ENCODE peak calls at places on chromosomes 13 and 19, in ten cellular contexts. T is SJSA1, V is esophagus muscularis mucosa, X is esophagus squamous epithelium, E is GM12865, K is cardiac muscle cell, F is AG10803, A is pancreas, I is GM23248, M is Peyer's patch. G is an unnamed sample.

GRCh38 chr19:12793290-12794195 is 2.3 kb downstream of the JUNB start:
- DNase-seq in T (peak), V (peak), X (peak), E (peak), K (peak), F (peak), A (peak), I (peak), M (peak), G (no peak)

GRCh38 chr19:16034958-16035560 is 41.2 kb upstream of the TPM4 start:
- DNase-seq in T (no peak), V (no peak), X (no peak), E (no peak), K (no peak), F (no peak), A (no peak), I (no peak), M (no peak), G (no peak)

GRCh38 chr13:101291216-101291615 is 125.1 kb downstream of the NALCN start:
- DNase-seq in T (no peak), V (no peak), X (no peak), E (no peak), K (no peak), F (peak), A (no peak), I (no peak), M (no peak), G (no peak)

GRCh38 chr13:42720116-42720857 is 61.1 kb upstream of the FAM216B start:
- DNase-seq in T (peak), V (no peak), X (no peak), E (peak), K (peak), F (peak), A (peak), I (peak), M (no peak), G (no peak)

GRCh38 chr19:13098291-13099072 is 4.2 kb downstream of the LYL1 start:
- DNase-seq in T (no peak), V (no peak), X (no peak), E (no peak), K (peak), F (peak), A (no peak), I (peak), M (peak), G (no peak)

GRCh38 chr19:16661480-16662034 is 618 bp downstream of the TMEM38A start:
- DNase-seq in T (no peak), V (no peak), X (no peak), E (peak), K (no peak), F (no peak), A (peak), I (peak), M (peak), G (peak)

GRCh38 chr19:35328851-35329285 is at the start of gene CD22:
- DNase-seq in T (no peak), V (no peak), X (no peak), E (peak), K (no peak), F (no peak), A (no peak), I (no peak), M (peak), G (no peak)

GRCh38 chr13:30132623-30133553 is 174.5 kb downstream of the KATNAL1 start:
- DNase-seq in T (peak), V (peak), X (peak), E (peak), K (peak), F (peak), A (peak), I (peak), M (peak), G (peak)

GRCh38 chr19:15316498-15316897 is 15.8 kb downstream of the BRD4 start:
- DNase-seq in T (no peak), V (no peak), X (no peak), E (peak), K (no peak), F (peak), A (no peak), I (peak), M (no peak), G (no peak)

GRCh38 chr19:4609878-4610511 is 29.3 kb upstream of the TNFAIP8L1 start:
- DNase-seq in T (no peak), V (no peak), X (no peak), E (no peak), K (no peak), F (no peak), A (no peak), I (no peak), M (no peak), G (no peak)

GRCh38 chr19:8151499-8152035 is 2.2 kb upstream of the FBN3 start:
- DNase-seq in T (no peak), V (no peak), X (no peak), E (no peak), K (no peak), F (no peak), A (no peak), I (no peak), M (no peak), G (no peak)

GRCh38 chr19:5520501-5520900 is 47.3 kb downstream of the TINCR start:
- DNase-seq in T (no peak), V (no peak), X (no peak), E (no peak), K (no peak), F (no peak), A (no peak), I (no peak), M (no peak), G (no peak)

DNA sequence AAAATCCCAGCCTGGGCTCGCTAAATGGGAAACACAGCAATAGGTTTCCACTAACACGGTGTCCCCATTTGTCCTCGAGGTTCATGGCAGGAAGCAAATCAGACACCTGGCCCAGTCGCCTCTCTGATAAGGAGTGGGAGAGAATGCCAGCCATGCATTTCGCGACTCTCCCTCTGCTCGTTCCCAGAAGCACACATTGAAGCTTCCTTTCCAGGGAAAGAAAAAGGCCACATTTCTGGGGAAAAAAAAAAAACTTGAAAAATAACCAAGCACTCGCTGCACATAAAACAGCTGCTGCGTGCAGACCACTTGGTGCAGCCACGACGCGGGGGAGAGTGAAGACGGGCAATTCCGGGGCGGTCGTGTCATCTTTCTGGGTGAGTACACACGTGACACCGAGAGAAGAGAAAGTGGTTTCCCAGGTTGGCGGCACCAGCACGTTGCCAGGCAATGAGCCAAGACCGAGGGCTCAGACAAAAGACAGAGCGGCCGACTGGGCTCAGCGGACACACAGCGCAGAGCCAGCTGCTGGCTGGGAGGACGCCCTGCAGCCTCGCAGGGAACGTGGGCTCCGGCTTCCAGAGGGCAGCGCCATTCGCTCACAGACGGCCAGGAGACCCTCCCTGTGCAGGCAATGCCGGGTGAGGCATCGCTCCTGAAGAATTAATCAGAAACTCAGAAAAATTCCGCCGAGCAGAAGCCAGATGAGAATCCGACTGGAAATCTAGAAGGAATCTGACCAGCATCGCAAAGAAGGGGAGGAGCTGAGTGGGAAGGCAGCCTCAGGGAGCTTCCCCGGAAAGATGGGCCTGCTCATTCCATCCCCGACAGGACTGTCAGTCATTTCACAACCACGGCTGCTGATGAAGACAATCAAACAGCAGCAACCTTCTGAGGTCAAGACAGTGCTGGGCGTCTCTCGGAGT is 83.2 kb upstream of the IRS2 start:
- DNase-seq in T (peak), V (peak), X (no peak), E (peak), K (peak), F (peak), A (peak), I (peak), M (no peak), G (no peak)
- H3K4me3 ChIP-seq in T (no peak), V (peak), X (peak), E (no peak), K (no peak), F (peak), A (peak), I (peak), M (peak), G (no peak)

GRCh38 chr13:36778083-36778671 is 40.8 kb upstream of the RFXAP start:
- DNase-seq in T (peak), V (no peak), X (no peak), E (peak), K (peak), F (peak), A (no peak), I (peak), M (no peak), G (no peak)
- H3K4me3 ChIP-seq in T (peak), V (no peak), X (no peak), E (no peak), K (no peak), F (peak), A (no peak), I (no peak), M (no peak), G (no peak)

GRCh38 chr19:40811478-40812341 is 12.7 kb downstream of the EGLN2 start:
- DNase-seq in T (no peak), V (no peak), X (no peak), E (no peak), K (no peak), F (no peak), A (no peak), I (no peak), M (peak), G (no peak)
- H3K4me3 ChIP-seq in T (no peak), V (peak), X (peak), E (peak), K (peak), F (peak), A (peak), I (peak), M (peak), G (no peak)

DNA sequence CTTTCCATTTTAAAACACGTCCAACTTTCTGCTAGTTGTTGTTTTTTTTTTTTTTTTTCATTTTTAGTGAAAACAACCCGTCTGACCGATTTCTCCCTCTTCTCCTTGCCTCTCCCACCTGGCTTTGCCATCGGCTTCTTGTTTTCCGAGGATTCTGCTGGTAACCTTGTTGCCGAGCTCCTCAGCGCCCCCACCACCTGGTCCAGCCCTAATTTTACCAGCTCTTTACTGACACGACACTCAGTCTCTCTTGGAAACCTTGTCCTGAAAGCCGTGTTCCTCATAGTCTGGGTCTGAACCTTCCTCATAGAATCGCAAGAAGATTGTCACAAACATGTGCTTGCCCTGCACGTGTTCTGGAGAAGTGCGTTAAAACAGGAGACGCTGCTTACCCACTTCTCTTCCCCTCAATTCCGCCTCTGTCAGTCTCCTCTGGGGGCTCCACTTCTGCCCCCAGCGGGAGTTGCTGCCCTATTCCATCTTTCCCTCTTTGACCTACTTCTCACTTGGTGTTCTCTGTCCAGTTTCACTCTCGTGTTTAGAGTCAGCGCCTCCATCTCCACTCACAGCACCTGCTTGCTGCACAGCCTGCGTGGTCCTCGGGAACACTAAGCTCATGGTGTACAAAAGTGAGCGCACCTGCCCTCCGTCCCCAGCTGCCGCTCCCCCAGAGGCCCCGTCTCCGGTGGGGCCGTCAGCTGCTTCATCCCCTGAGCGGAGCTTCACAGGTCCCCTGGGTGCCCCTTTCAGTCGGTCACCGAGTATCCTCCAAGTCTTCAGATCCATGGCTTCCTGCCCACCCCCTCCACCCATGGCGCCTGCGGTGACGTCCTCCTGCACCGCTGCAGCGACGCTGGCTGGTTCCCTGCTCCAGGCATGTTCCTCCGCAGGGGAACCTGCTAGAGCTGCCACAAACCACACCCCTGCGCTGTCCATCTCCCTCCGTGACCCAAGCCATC is 65.1 kb downstream of the TM9SF2 start:
- DNase-seq in T (peak), V (no peak), X (no peak), E (peak), K (no peak), F (no peak), A (no peak), I (no peak), M (no peak), G (no peak)
- H3K4me3 ChIP-seq in T (no peak), V (no peak), X (no peak), E (no peak), K (no peak), F (no peak), A (no peak), I (no peak), M (no peak), G (no peak)